ENCODE peak calls at places on chromosomes 3 and 15, in four cellular contexts. One of them, this sample, is unnamed.

GRCh38 chr15:72203507-72203837 is 5.9 kb upstream of the GRAMD2A start:
- DNase-seq in GM12878: no peak
- DNase-seq in HepG2: no peak
- DNase-seq in K562: no peak
- DNase-seq in this sample: no peak

GRCh38 chr3:101870138-101870537 is 20.8 kb downstream of the NFKBIZ start:
- DNase-seq in K562: no peak
- DNase-seq in GM12878: no peak
- DNase-seq in HepG2: no peak
- DNase-seq in this sample: no peak

GRCh38 chr3:143199998-143200909 is 80.7 kb downstream of the CHST2 start:
- DNase-seq in HepG2: no peak
- DNase-seq in K562: no peak
- DNase-seq in GM12878: no peak
- DNase-seq in this sample: no peak

GRCh38 chr3:186722457-186722856 is 5.3 kb downstream of the KNG1 start:
- DNase-seq in GM12878: no peak
- DNase-seq in HepG2: peak
- DNase-seq in K562: peak
- DNase-seq in this sample: peak

GRCh38 chr3:66035763-66036477 is 2.8 kb downstream of the MAGI1 start:
- DNase-seq in HepG2: peak
- DNase-seq in GM12878: no peak
- DNase-seq in K562: no peak
- DNase-seq in this sample: no peak

GRCh38 chr15:99441427-99441766 is 124.4 kb upstream of the MEF2A start:
- DNase-seq in GM12878: no peak
- DNase-seq in K562: no peak
- DNase-seq in HepG2: no peak
- DNase-seq in this sample: no peak

GRCh38 chr15:79896131-79896633 is 632 bp downstream of the MTHFS start:
- DNase-seq in HepG2: peak
- DNase-seq in GM12878: peak
- DNase-seq in K562: no peak
- DNase-seq in this sample: no peak

GRCh38 chr15:66789029-66790025 is 87.3 kb downstream of the SMAD6 start:
- DNase-seq in HepG2: peak
- DNase-seq in GM12878: no peak
- DNase-seq in K562: peak
- DNase-seq in this sample: no peak

GRCh38 chr3:98906230-98906629 is 4.7 kb upstream of the DCBLD2 start:
- DNase-seq in HepG2: no peak
- DNase-seq in K562: no peak
- DNase-seq in GM12878: no peak
- DNase-seq in this sample: no peak

DNA sequence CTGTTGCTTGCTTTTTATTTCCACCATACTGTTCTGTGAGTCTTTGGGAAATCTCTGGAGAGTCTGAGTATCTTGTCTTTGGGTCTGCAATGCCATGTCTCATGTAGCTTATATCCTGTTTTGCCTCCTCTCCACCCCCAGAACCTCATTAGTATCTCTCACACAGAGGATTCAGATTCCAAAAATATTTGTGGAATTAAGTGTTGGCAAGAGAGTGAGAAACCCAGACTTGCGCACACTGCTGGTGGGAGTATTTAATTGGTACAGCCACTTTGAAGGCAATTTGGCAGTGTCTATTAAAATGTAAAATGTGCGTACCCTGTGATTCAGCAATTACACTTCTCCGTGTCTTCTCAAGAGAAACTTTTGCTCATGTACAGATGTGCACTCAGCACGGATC is 68.6 kb downstream of the ZNF621 start:
- DNase-seq in K562: no peak
- DNase-seq in HepG2: no peak
- DNase-seq in GM12878: no peak
- DNase-seq in this sample: no peak
- TF ChIP-seq RAD21 in K562: no peak
- TF ChIP-seq RAD21 in HepG2: no peak
- TF ChIP-seq RAD21 in GM12878: no peak
- TF ChIP-seq RAD21 in this sample: no peak

DNA sequence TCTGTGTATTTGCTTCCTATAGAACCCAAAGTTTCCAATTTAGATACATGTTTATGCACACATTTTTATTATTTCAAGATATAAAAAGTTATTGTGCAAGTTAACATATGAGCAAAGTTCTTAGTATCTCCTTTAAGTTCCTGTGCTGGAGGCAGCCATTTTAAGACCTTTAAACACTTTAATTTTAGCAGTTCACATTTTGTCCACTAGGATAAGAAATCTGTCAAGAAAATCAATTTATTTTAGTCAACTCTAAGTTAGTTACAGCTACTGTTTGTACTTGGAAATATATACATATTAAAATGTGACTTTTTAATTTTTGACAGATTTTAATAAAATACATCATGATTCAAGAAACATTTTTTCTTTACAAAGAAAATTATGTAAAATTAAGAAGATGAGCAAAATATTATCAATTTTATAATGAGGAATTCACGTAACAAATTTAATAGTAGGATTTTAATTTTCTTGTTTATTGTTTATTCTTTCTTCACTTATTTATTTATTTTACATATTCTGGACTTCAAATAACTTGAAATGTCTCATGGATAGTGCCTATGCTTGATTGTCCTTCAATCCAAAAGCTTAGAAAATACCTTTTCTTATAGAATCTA is 402.6 kb upstream of the GBE1 start:
- DNase-seq in HepG2: no peak
- DNase-seq in K562: no peak
- DNase-seq in GM12878: no peak
- DNase-seq in this sample: no peak
- TF ChIP-seq CREB1 in HepG2: no peak
- TF ChIP-seq CREB1 in K562: no peak
- TF ChIP-seq CREB1 in GM12878: no peak
- TF ChIP-seq CREB1 in this sample: no peak

GRCh38 chr3:109023656-109024254 is 70.1 kb upstream of the GUCA1C start:
- DNase-seq in K562: peak
- DNase-seq in HepG2: peak
- DNase-seq in GM12878: peak
- DNase-seq in this sample: no peak

DNA sequence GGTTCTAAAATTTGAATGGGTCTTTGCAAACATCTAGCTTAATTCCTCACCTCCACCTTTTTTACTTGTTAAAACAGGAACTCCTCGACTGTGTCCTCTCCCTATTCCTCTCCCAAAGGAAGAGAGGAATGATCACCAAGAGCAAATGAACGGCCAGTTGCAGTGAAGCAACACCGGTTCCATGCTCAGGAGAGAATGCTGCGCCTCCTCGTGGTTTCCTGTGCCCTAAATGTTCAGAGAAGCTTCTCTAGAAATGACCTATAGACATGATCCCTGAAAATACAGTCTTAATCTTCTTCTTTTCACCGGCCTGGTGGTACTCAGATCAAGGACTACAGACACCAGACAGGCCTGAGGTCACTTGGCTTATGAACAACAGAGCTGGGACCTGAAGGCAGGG is 65.1 kb upstream of the GUCA1C start:
- DNase-seq in HepG2: peak
- DNase-seq in K562: peak
- DNase-seq in GM12878: no peak
- DNase-seq in this sample: no peak
- TF ChIP-seq SP1 in HepG2: no peak
- TF ChIP-seq SP1 in K562: no peak
- TF ChIP-seq SP1 in GM12878: no peak
- TF ChIP-seq SP1 in this sample: no peak

DNA sequence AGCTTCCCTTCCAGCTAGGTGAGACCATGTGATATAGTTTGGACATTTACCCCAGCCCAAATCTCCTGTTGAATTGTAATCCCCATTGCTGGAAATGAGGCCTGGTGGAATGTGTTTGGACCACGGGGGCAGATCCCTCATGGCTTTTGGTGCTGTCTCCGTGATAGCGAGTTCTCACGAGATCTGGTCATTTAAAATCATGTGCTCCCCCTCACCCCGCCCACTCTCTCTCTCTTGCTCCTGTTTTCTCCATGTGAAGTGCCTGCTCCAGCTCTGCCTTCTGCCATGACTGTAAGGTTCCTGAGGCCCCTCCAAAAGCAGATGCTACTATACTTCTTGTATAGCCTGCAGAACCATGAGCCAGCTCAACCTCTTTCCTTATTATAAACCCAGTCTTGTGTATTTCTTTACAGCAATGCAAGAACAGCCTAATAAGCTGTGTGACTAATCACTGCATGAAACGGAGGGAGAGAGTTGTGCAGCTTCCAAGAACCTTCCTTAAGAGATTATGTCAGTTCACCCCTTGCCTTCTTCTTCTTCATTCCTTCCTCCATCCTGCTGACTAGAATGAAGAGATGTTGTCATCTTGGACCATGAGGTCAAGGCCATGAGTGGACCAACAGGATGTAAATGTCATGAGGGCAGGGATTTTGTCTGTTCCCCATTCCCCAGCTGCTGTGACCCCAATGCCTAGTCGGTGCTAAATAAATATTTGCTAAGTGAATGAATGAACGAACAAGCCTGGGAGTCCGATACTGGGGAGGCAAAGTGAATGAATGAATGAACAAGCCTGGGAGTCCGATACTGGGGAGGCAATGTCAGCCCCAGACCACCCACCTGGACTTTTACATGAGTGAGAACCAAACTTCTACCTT is 90.9 kb downstream of the CPN2 start:
- DNase-seq in GM12878: no peak
- DNase-seq in K562: peak
- DNase-seq in HepG2: no peak
- DNase-seq in this sample: no peak
- TF ChIP-seq RAD21 in GM12878: no peak
- TF ChIP-seq RAD21 in K562: no peak
- TF ChIP-seq RAD21 in HepG2: no peak
- TF ChIP-seq RAD21 in this sample: no peak

GRCh38 chr3:35137612-35138011 is 501.7 kb upstream of the ARPP21 start:
- DNase-seq in K562: no peak
- DNase-seq in GM12878: no peak
- DNase-seq in HepG2: no peak
- DNase-seq in this sample: no peak
- TF ChIP-seq CREB1 in K562: no peak
- TF ChIP-seq CREB1 in GM12878: no peak
- TF ChIP-seq CREB1 in HepG2: no peak
- TF ChIP-seq CREB1 in this sample: no peak